ENCODE peak calls at places on chromosomes 2 and 18, in five cellular contexts. One of them, this sample, is unnamed.

GRCh38 chr18:36334798-36335197 is 37.3 kb downstream of the FHOD3 start:
- DNase-seq in Panc1: no peak
- DNase-seq in CD4-positive, CD25-positive, alpha-beta regulatory T cell: no peak
- DNase-seq in gastrocnemius medialis: no peak
- DNase-seq in IMR-90: no peak
- DNase-seq in this sample: no peak

GRCh38 chr2:144162652-144163051 is 357.3 kb downstream of the ZEB2 start:
- DNase-seq in gastrocnemius medialis: no peak
- DNase-seq in Panc1: no peak
- DNase-seq in IMR-90: no peak
- DNase-seq in CD4-positive, CD25-positive, alpha-beta regulatory T cell: peak; percentile 26
- DNase-seq in this sample: no peak

GRCh38 chr2:39538713-39539112 is 101.6 kb upstream of the MAP4K3 start:
- DNase-seq in gastrocnemius medialis: no peak
- DNase-seq in CD4-positive, CD25-positive, alpha-beta regulatory T cell: no peak
- DNase-seq in Panc1: no peak
- DNase-seq in IMR-90: no peak
- DNase-seq in this sample: no peak

GRCh38 chr18:57915848-57916596 is 112.9 kb upstream of the ATP8B1 start:
- DNase-seq in CD4-positive, CD25-positive, alpha-beta regulatory T cell: no peak
- DNase-seq in IMR-90: peak; percentile 47
- DNase-seq in Panc1: no peak
- DNase-seq in gastrocnemius medialis: no peak
- DNase-seq in this sample: no peak

GRCh38 chr18:8084160-8084559 is 517.0 kb downstream of the PTPRM start:
- DNase-seq in gastrocnemius medialis: no peak
- DNase-seq in CD4-positive, CD25-positive, alpha-beta regulatory T cell: no peak
- DNase-seq in Panc1: no peak
- DNase-seq in IMR-90: peak; percentile 46
- DNase-seq in this sample: peak; percentile 57

GRCh38 chr2:202221873-202222272 is 16.5 kb downstream of the SUMO1 start:
- DNase-seq in Panc1: no peak
- DNase-seq in IMR-90: peak; percentile 56
- DNase-seq in CD4-positive, CD25-positive, alpha-beta regulatory T cell: no peak
- DNase-seq in gastrocnemius medialis: no peak
- DNase-seq in this sample: no peak

GRCh38 chr2:75133621-75134020 is 65.7 kb downstream of the TACR1 start:
- DNase-seq in Panc1: no peak
- DNase-seq in CD4-positive, CD25-positive, alpha-beta regulatory T cell: no peak
- DNase-seq in IMR-90: no peak
- DNase-seq in gastrocnemius medialis: no peak
- DNase-seq in this sample: no peak

GRCh38 chr2:148549001-148549400 is 95.5 kb upstream of the EPC2 start:
- DNase-seq in Panc1: no peak
- DNase-seq in gastrocnemius medialis: no peak
- DNase-seq in CD4-positive, CD25-positive, alpha-beta regulatory T cell: no peak
- DNase-seq in IMR-90: no peak
- DNase-seq in this sample: no peak

GRCh38 chr18:21741511-21742322 is 1.1 kb downstream of the MIB1 start:
- DNase-seq in IMR-90: peak; percentile 9
- DNase-seq in CD4-positive, CD25-positive, alpha-beta regulatory T cell: peak; percentile 22
- DNase-seq in gastrocnemius medialis: no peak
- DNase-seq in Panc1: no peak
- DNase-seq in this sample: peak; percentile 51

GRCh38 chr2:26438526-26438925 is 36.8 kb downstream of the DRC1 start:
- DNase-seq in Panc1: no peak
- DNase-seq in CD4-positive, CD25-positive, alpha-beta regulatory T cell: no peak
- DNase-seq in IMR-90: peak; percentile 13
- DNase-seq in gastrocnemius medialis: no peak
- DNase-seq in this sample: no peak

GRCh38 chr2:199907008-199907714 is 3.9 kb upstream of the C2orf69 start:
- DNase-seq in Panc1: no peak
- DNase-seq in CD4-positive, CD25-positive, alpha-beta regulatory T cell: no peak
- DNase-seq in gastrocnemius medialis: no peak
- DNase-seq in IMR-90: no peak
- DNase-seq in this sample: no peak

GRCh38 chr2:129758461-129759185 is 220.8 kb upstream of the RAB6C start:
- DNase-seq in gastrocnemius medialis: peak; percentile 16
- DNase-seq in IMR-90: no peak
- DNase-seq in CD4-positive, CD25-positive, alpha-beta regulatory T cell: no peak
- DNase-seq in Panc1: no peak
- DNase-seq in this sample: peak; percentile 37

GRCh38 chr2:185689906-185690539 is 48.6 kb upstream of the FSIP2 start:
- DNase-seq in gastrocnemius medialis: no peak
- DNase-seq in IMR-90: no peak
- DNase-seq in Panc1: no peak
- DNase-seq in CD4-positive, CD25-positive, alpha-beta regulatory T cell: no peak
- DNase-seq in this sample: no peak

GRCh38 chr2:226478121-226478809 is 321.4 kb downstream of the IRS1 start:
- DNase-seq in CD4-positive, CD25-positive, alpha-beta regulatory T cell: no peak
- DNase-seq in IMR-90: peak; percentile 96
- DNase-seq in gastrocnemius medialis: peak; percentile 71
- DNase-seq in Panc1: no peak
- DNase-seq in this sample: peak; percentile 57

GRCh38 chr2:207071820-207072219 is 93.9 kb downstream of the KLF7 start:
- DNase-seq in Panc1: no peak
- DNase-seq in CD4-positive, CD25-positive, alpha-beta regulatory T cell: no peak
- DNase-seq in IMR-90: no peak
- DNase-seq in gastrocnemius medialis: no peak
- DNase-seq in this sample: no peak

GRCh38 chr18:34990571-34990970 is 50.6 kb upstream of the MAPRE2 start:
- DNase-seq in Panc1: no peak
- DNase-seq in CD4-positive, CD25-positive, alpha-beta regulatory T cell: no peak
- DNase-seq in IMR-90: peak; percentile 11
- DNase-seq in gastrocnemius medialis: peak; percentile 59
- DNase-seq in this sample: no peak

GRCh38 chr2:82498777-82499443 is 1960.2 kb downstream of the SUCLG1 start:
- DNase-seq in CD4-positive, CD25-positive, alpha-beta regulatory T cell: no peak
- DNase-seq in Panc1: no peak
- DNase-seq in IMR-90: no peak
- DNase-seq in gastrocnemius medialis: no peak
- DNase-seq in this sample: no peak

GRCh38 chr2:12717988-12718661 is 1.4 kb downstream of the TRIB2 start:
- DNase-seq in CD4-positive, CD25-positive, alpha-beta regulatory T cell: peak; percentile 38
- DNase-seq in gastrocnemius medialis: no peak
- DNase-seq in IMR-90: peak; percentile 27
- DNase-seq in Panc1: no peak
- DNase-seq in this sample: peak; percentile 67

GRCh38 chr18:23135679-23136325 is 517 bp downstream of the CABLES1 start:
- DNase-seq in IMR-90: no peak
- DNase-seq in CD4-positive, CD25-positive, alpha-beta regulatory T cell: peak; percentile 18
- DNase-seq in Panc1: no peak
- DNase-seq in gastrocnemius medialis: no peak
- DNase-seq in this sample: peak; percentile 85

GRCh38 chr2:224357098-224357901 is 44.6 kb downstream of the FAM124B start:
- DNase-seq in IMR-90: peak; percentile 60
- DNase-seq in Panc1: peak; percentile 69
- DNase-seq in CD4-positive, CD25-positive, alpha-beta regulatory T cell: peak; percentile 70
- DNase-seq in gastrocnemius medialis: no peak
- DNase-seq in this sample: no peak

GRCh38 chr2:239523944-239524310 is 123.1 kb upstream of the HDAC4 start:
- DNase-seq in CD4-positive, CD25-positive, alpha-beta regulatory T cell: no peak
- DNase-seq in Panc1: no peak
- DNase-seq in IMR-90: no peak
- DNase-seq in gastrocnemius medialis: no peak
- DNase-seq in this sample: peak; percentile 16

GRCh38 chr2:74671479-74671878 is 17.4 kb downstream of the SEMA4F start:
- DNase-seq in CD4-positive, CD25-positive, alpha-beta regulatory T cell: no peak
- DNase-seq in Panc1: no peak
- DNase-seq in gastrocnemius medialis: no peak
- DNase-seq in IMR-90: peak; percentile 74
- DNase-seq in this sample: no peak

GRCh38 chr18:67517224-67517765 is 775 bp upstream of the DSEL start:
- DNase-seq in CD4-positive, CD25-positive, alpha-beta regulatory T cell: no peak
- DNase-seq in Panc1: no peak
- DNase-seq in IMR-90: peak; percentile 25
- DNase-seq in gastrocnemius medialis: no peak
- DNase-seq in this sample: peak; percentile 22

GRCh38 chr18:75208055-75208835 is 694 bp downstream of the PTGR3 start:
- DNase-seq in gastrocnemius medialis: peak; percentile 32
- DNase-seq in CD4-positive, CD25-positive, alpha-beta regulatory T cell: peak; percentile 44
- DNase-seq in Panc1: no peak
- DNase-seq in IMR-90: peak; percentile 60
- DNase-seq in this sample: peak; percentile 85

GRCh38 chr2:26978061-26978596 is 7.7 kb downstream of the MAPRE3 start:
- DNase-seq in CD4-positive, CD25-positive, alpha-beta regulatory T cell: no peak
- DNase-seq in gastrocnemius medialis: peak; percentile 77
- DNase-seq in IMR-90: no peak
- DNase-seq in Panc1: no peak
- DNase-seq in this sample: no peak

GRCh38 chr2:104430892-104431291 is 423.0 kb upstream of the POU3F3 start:
- DNase-seq in CD4-positive, CD25-positive, alpha-beta regulatory T cell: no peak
- DNase-seq in Panc1: no peak
- DNase-seq in IMR-90: no peak
- DNase-seq in gastrocnemius medialis: no peak
- DNase-seq in this sample: no peak
- H3K27ac ChIP-seq in CD4-positive, CD25-positive, alpha-beta regulatory T cell: no peak overlapping the region
- H3K27ac ChIP-seq in Panc1: no peak overlapping the region
- H3K27ac ChIP-seq in IMR-90: no peak overlapping the region
- H3K27ac ChIP-seq in gastrocnemius medialis: no peak overlapping the region
- H3K27ac ChIP-seq in this sample: no peak overlapping the region

DNA sequence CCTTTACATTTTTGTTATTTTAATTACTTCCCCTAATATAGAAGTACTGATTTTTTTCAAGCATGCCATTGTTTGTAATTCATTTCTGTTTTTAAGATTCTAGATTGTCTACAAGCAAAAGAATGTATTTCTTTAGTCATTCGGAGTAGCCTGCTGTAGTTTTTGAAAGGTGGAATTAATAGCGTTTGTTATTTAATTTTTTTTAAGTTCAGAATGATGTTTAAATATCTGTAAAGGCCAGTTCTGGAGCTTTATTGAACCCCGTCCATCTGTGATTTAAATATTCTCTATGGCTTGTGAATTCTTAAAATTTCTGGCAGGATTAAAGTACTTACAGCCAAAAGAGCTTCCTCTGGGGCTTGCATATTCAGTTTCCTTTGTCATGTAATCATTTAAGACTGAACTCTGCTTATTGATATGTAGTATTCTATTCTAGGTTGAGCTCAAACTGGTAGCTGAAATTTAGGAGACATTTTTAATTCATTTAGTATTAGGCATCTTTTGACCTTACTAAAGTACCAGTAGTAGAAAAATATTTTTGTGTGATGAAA is 5.2 kb downstream of the TGIF1 start:
- DNase-seq in Panc1: no peak
- DNase-seq in IMR-90: no peak
- DNase-seq in CD4-positive, CD25-positive, alpha-beta regulatory T cell: no peak
- DNase-seq in gastrocnemius medialis: no peak
- DNase-seq in this sample: no peak
- H3K27ac ChIP-seq in Panc1: peak overlapping the region; percentile 100
- H3K27ac ChIP-seq in IMR-90: peak overlapping the region; percentile 30
- H3K27ac ChIP-seq in CD4-positive, CD25-positive, alpha-beta regulatory T cell: peak overlapping the region; percentile 97
- H3K27ac ChIP-seq in gastrocnemius medialis: no peak overlapping the region
- H3K27ac ChIP-seq in this sample: no peak overlapping the region

GRCh38 chr18:55013086-55013485 is 53.8 kb upstream of the CCDC68 start:
- DNase-seq in Panc1: no peak
- DNase-seq in gastrocnemius medialis: no peak
- DNase-seq in IMR-90: peak; percentile 7
- DNase-seq in CD4-positive, CD25-positive, alpha-beta regulatory T cell: no peak
- DNase-seq in this sample: no peak

GRCh38 chr18:55014095-55014494 is 54.8 kb upstream of the CCDC68 start:
- DNase-seq in gastrocnemius medialis: no peak
- DNase-seq in IMR-90: no peak
- DNase-seq in CD4-positive, CD25-positive, alpha-beta regulatory T cell: no peak
- DNase-seq in Panc1: no peak
- DNase-seq in this sample: no peak

GRCh38 chr18:55018602-55019001 is 59.3 kb upstream of the CCDC68 start:
- DNase-seq in Panc1: no peak
- DNase-seq in gastrocnemius medialis: no peak
- DNase-seq in CD4-positive, CD25-positive, alpha-beta regulatory T cell: no peak
- DNase-seq in IMR-90: peak; percentile 68
- DNase-seq in this sample: no peak

GRCh38 chr18:55012041-55012440 is 52.8 kb upstream of the CCDC68 start:
- DNase-seq in Panc1: peak; percentile 7
- DNase-seq in IMR-90: no peak
- DNase-seq in CD4-positive, CD25-positive, alpha-beta regulatory T cell: no peak
- DNase-seq in gastrocnemius medialis: no peak
- DNase-seq in this sample: no peak

DNA sequence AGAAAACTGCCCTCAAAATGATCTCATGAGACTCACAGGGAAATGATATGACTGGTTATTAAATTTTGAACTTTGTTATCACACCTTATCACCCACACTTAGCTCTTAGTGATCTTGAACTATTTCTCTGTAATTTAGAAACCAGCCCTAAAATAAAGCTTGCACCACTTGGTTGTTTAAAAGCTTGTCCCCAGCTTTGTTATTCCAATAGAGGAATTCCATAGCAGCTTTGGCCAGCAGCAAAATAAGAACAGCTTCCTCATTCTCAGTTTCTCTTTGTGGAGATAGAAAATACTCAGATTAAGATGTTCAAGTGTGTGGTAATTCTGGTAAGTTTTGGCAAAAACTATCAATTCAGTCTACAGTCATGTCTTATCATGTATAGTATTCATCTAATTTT is 54.4 kb upstream of the CCDC68 start:
- DNase-seq in IMR-90: no peak
- DNase-seq in CD4-positive, CD25-positive, alpha-beta regulatory T cell: no peak
- DNase-seq in gastrocnemius medialis: no peak
- DNase-seq in Panc1: no peak
- DNase-seq in this sample: no peak
- H3K27ac ChIP-seq in IMR-90: no peak overlapping the region
- H3K27ac ChIP-seq in CD4-positive, CD25-positive, alpha-beta regulatory T cell: no peak overlapping the region
- H3K27ac ChIP-seq in gastrocnemius medialis: no peak overlapping the region
- H3K27ac ChIP-seq in Panc1: no peak overlapping the region
- H3K27ac ChIP-seq in this sample: no peak overlapping the region

GRCh38 chr2:101124684-101125366 is 26.4 kb downstream of the TBC1D8 start:
- DNase-seq in CD4-positive, CD25-positive, alpha-beta regulatory T cell: no peak
- DNase-seq in Panc1: peak; percentile 98
- DNase-seq in gastrocnemius medialis: peak; percentile 77
- DNase-seq in IMR-90: peak; percentile 76
- DNase-seq in this sample: peak; percentile 86
- H3K27ac ChIP-seq in CD4-positive, CD25-positive, alpha-beta regulatory T cell: no peak overlapping the region
- H3K27ac ChIP-seq in Panc1: peak overlapping the region; percentile 100
- H3K27ac ChIP-seq in gastrocnemius medialis: peak overlapping the region; percentile 99
- H3K27ac ChIP-seq in IMR-90: peak overlapping the region; percentile 62
- H3K27ac ChIP-seq in this sample: peak overlapping the region; percentile 95

GRCh38 chr18:5626130-5626880 is 82.5 kb upstream of the EPB41L3 start:
- DNase-seq in Panc1: no peak
- DNase-seq in gastrocnemius medialis: no peak
- DNase-seq in IMR-90: no peak
- DNase-seq in CD4-positive, CD25-positive, alpha-beta regulatory T cell: no peak
- DNase-seq in this sample: no peak
- H3K27ac ChIP-seq in Panc1: no peak overlapping the region
- H3K27ac ChIP-seq in gastrocnemius medialis: no peak overlapping the region
- H3K27ac ChIP-seq in IMR-90: no peak overlapping the region
- H3K27ac ChIP-seq in CD4-positive, CD25-positive, alpha-beta regulatory T cell: no peak overlapping the region
- H3K27ac ChIP-seq in this sample: no peak overlapping the region

DNA sequence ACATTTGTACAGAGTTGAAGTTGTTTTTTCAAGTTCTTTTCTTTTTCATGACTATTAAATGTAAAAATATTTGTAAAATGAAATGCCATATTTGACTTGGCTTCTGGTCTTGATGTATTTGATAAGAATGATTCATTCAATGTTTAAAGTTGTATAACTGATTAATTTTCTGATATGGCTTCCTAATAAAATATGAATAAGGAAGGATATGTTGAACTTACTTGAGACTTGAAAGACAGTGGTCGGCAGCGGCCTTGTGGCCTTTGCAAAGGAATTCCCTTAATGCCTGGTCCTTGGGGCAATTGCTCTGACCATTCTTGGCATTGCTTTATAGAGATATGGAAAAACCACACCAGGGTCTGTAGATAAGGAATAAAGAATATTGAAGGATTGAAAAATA is 25.9 kb upstream of the TMEM87B start:
- DNase-seq in Panc1: no peak
- DNase-seq in gastrocnemius medialis: no peak
- DNase-seq in IMR-90: no peak
- DNase-seq in CD4-positive, CD25-positive, alpha-beta regulatory T cell: no peak
- DNase-seq in this sample: no peak
- H3K27ac ChIP-seq in Panc1: no peak overlapping the region
- H3K27ac ChIP-seq in gastrocnemius medialis: no peak overlapping the region
- H3K27ac ChIP-seq in IMR-90: no peak overlapping the region
- H3K27ac ChIP-seq in CD4-positive, CD25-positive, alpha-beta regulatory T cell: no peak overlapping the region
- H3K27ac ChIP-seq in this sample: no peak overlapping the region